ENCODE peak calls at places on chromosome X, in nine cellular contexts. T, S, V, E, Q, Z, C, K and A are unnamed samples.

GRCh38 chrX:45449982-45450381 is 249.3 kb upstream of the DIPK2B start:
- DNase-seq in C (no peak), K (no peak), Q (no peak), V (no peak), S (no peak), Z (no peak), T (no peak), E (no peak), A (no peak)

GRCh38 chrX:132068405-132068804 is 45.3 kb downstream of the STK26 start:
- DNase-seq in V (no peak), Q (no peak), S (no peak), T (no peak), C (no peak), Z (no peak), E (no peak), K (no peak), A (no peak)

GRCh38 chrX:148499638-148500427 is 584 bp upstream of the AFF2 start:
- DNase-seq in Z (peak), C (no peak), V (no peak), Q (no peak), E (no peak), S (no peak), T (peak), K (no peak), A (no peak)

GRCh38 chrX:146208821-146209220 is 391.2 kb downstream of the SLITRK2 start:
- DNase-seq in Q (no peak), S (no peak), K (no peak), Z (no peak), C (no peak), V (no peak), E (no peak), T (no peak), A (no peak)

GRCh38 chrX:68841251-68842049 is 12.6 kb downstream of the EFNB1 start:
- DNase-seq in T (no peak), V (no peak), S (peak), Z (no peak), E (no peak), C (no peak), Q (no peak), K (no peak), A (no peak)

GRCh38 chrX:6074532-6074931 is 154.1 kb downstream of the NLGN4X start:
- DNase-seq in Z (no peak), C (no peak), Q (no peak), V (no peak), E (no peak), T (no peak), K (no peak), S (no peak), A (no peak)

GRCh38 chrX:40176979-40177430 is 79.2 kb upstream of the BCOR start:
- DNase-seq in E (peak), S (peak), K (no peak), Q (peak), Z (peak), V (no peak), C (no peak), T (no peak), A (no peak)

GRCh38 chrX:72029473-72030411 is 102.0 kb downstream of the RTL5 start:
- DNase-seq in S (no peak), C (peak), V (peak), Q (no peak), K (no peak), E (peak), T (no peak), Z (no peak), A (no peak)

GRCh38 chrX:49995795-49996455 is 73.5 kb downstream of the CLCN5 start:
- DNase-seq in Q (no peak), Z (no peak), S (no peak), V (no peak), E (no peak), C (no peak), K (no peak), T (no peak), A (no peak)

GRCh38 chrX:20325786-20326388 is 59.2 kb upstream of the RPS6KA3 start:
- DNase-seq in E (no peak), Q (no peak), K (no peak), Z (no peak), V (no peak), T (no peak), C (no peak), S (no peak), A (no peak)

GRCh38 chrX:9515973-9516538 is 51.2 kb downstream of the TBL1X start:
- DNase-seq in C (no peak), Z (no peak), S (peak), T (no peak), V (no peak), E (no peak), K (no peak), Q (no peak), A (no peak)

GRCh38 chrX:105910563-105911105 is 88.3 kb downstream of the NRK start:
- DNase-seq in C (no peak), E (no peak), T (no peak), Q (no peak), Z (no peak), S (no peak), V (no peak), K (no peak), A (no peak)

GRCh38 chrX:130144509-130144908 is 21.1 kb downstream of the AIFM1 start:
- DNase-seq in V (peak), T (peak), C (no peak), S (no peak), Z (peak), K (no peak), Q (no peak), E (no peak), A (no peak)

GRCh38 chrX:39527045-39527444 is 570.7 kb downstream of the BCOR start:
- DNase-seq in C (no peak), V (peak), T (peak), K (no peak), Q (no peak), E (peak), S (peak), Z (peak), A (no peak)

GRCh38 chrX:95484781-95485180 is 1199.9 kb upstream of the DIAPH2 start:
- DNase-seq in S (no peak), K (no peak), C (no peak), E (no peak), V (no peak), Z (no peak), Q (no peak), T (no peak), A (no peak)

GRCh38 chrX:11113731-11114130 is 2.6 kb downstream of the HCCS start:
- DNase-seq in K (no peak), Q (no peak), Z (no peak), T (no peak), E (no peak), S (peak), C (no peak), V (no peak), A (no peak)

GRCh38 chrX:73987166-73987565 is 316.8 kb upstream of the ZCCHC13 start:
- DNase-seq in K (no peak), S (no peak), T (no peak), Q (no peak), E (no peak), C (no peak), V (no peak), Z (no peak), A (no peak)

GRCh38 chrX:7828594-7828993 is 14.4 kb upstream of the VCX start:
- DNase-seq in C (no peak), V (peak), S (no peak), T (no peak), Q (no peak), K (no peak), E (no peak), Z (no peak), A (no peak)

GRCh38 chrX:262391-262909 is 18.7 kb upstream of the PLCXD1 start:
- DNase-seq in Z (no peak), E (no peak), Q (no peak), T (no peak), C (no peak), V (no peak), S (no peak), K (no peak), A (no peak)

GRCh38 chrX:104833401-104833800 is 267.4 kb downstream of the IL1RAPL2 start:
- DNase-seq in V (peak), Q (no peak), E (no peak), S (no peak), K (no peak), T (no peak), C (no peak), Z (no peak), A (no peak)

GRCh38 chrX:9662148-9662547 is 103.5 kb downstream of the GPR143 start:
- DNase-seq in K (no peak), Z (no peak), T (no peak), C (no peak), V (peak), Q (no peak), S (no peak), E (peak), A (no peak)